ENCODE peak calls at places on chromosomes 13 and 19, in ten cellular contexts. I is mucosa of gallbladder; B is endodermal cell; L is T-helper 1 cell; J is transverse colon; K is smooth muscle cell of the brain vasculature; Q is activated CD4-positive, alpha-beta memory T cell treated with anti-CD3 and anti-CD28 coated beads for 36 hours; M is hippocampal formation; X is iris pigment epithelial cell; W is activated CD4-positive, alpha-beta T cell treated with anti-CD3 and anti-CD28 coated beads, Interleukin-2, amount 50 U/mL, for 1 hour. D is an unnamed sample.

GRCh38 chr13:44842158-44842557 is 147.1 kb downstream of the NUFIP1 start:
- DNase-seq in Q (no peak), K (no peak), M (no peak), L (no peak), J (no peak), X (peak; percentile 75), B (no peak), I (no peak), W (no peak), D (peak; percentile 49)

GRCh38 chr19:49643466-49643865 is 1.5 kb downstream of the SCAF1 start:
- DNase-seq in W (no peak), J (no peak), B (no peak), L (no peak), I (no peak), M (no peak), K (no peak), Q (peak; percentile 60), X (no peak), D (no peak)

GRCh38 chr19:1066251-1066747 is 668 bp upstream of the ARHGAP45 start:
- DNase-seq in L (no peak), I (no peak), K (no peak), W (no peak), Q (no peak), X (no peak), M (no peak), B (peak; percentile 79), J (no peak), D (no peak)

GRCh38 chr19:34712606-34713261 is 21.3 kb upstream of the ZNF181 start:
- DNase-seq in M (peak; percentile 60), L (peak; percentile 66), J (peak; percentile 50), W (peak; percentile 39), K (peak; percentile 35), X (peak; percentile 81), Q (peak; percentile 60), B (peak; percentile 79), I (peak; percentile 76), D (peak; percentile 52)

GRCh38 chr19:17554968-17555479 is 425 bp upstream of the COLGALT1 start:
- DNase-seq in W (no peak), Q (no peak), B (no peak), L (no peak), X (no peak), I (no peak), J (no peak), K (no peak), M (no peak), D (no peak)

GRCh38 chr13:44404261-44405139 is 30.9 kb downstream of the SERP2 start:
- DNase-seq in I (no peak), B (peak; percentile 75), X (no peak), Q (no peak), K (no peak), J (peak; percentile 38), L (no peak), W (no peak), M (no peak), D (no peak)

GRCh38 chr13:110520431-110521295 is 40.9 kb downstream of the RAB20 start:
- DNase-seq in K (peak; percentile 54), X (peak; percentile 84), B (no peak), Q (no peak), L (no peak), M (peak; percentile 76), W (no peak), J (peak; percentile 88), I (peak; percentile 92), D (no peak)

GRCh38 chr19:6250909-6251308 is 28.9 kb downstream of the MLLT1 start:
- DNase-seq in L (no peak), J (no peak), I (no peak), X (no peak), M (no peak), K (no peak), B (no peak), W (no peak), Q (no peak), D (no peak)

GRCh38 chr13:34935841-34936240 is 6.2 kb upstream of the NBEA start:
- DNase-seq in M (no peak), B (no peak), X (no peak), L (no peak), Q (no peak), K (no peak), J (no peak), I (no peak), W (no peak), D (no peak)

GRCh38 chr19:38213911-38214625 is 10.0 kb downstream of the DPF1 start:
- DNase-seq in B (no peak), X (peak; percentile 42), M (peak; percentile 38), K (no peak), I (no peak), W (peak; percentile 58), L (peak; percentile 22), J (no peak), Q (peak; percentile 87), D (peak; percentile 21)

GRCh38 chr13:42396501-42396900 is 124.5 kb downstream of the AKAP11 start:
- DNase-seq in J (no peak), B (no peak), I (no peak), X (no peak), W (peak; percentile 32), K (no peak), L (no peak), Q (peak; percentile 88), M (no peak), D (no peak)

GRCh38 chr13:98411617-98412310 is 165.1 kb downstream of the STK24 start:
- DNase-seq in K (no peak), X (peak; percentile 13), J (peak; percentile 20), I (peak; percentile 27), Q (no peak), L (no peak), M (no peak), B (no peak), W (no peak), D (no peak)

GRCh38 chr19:33947565-33947964 is 150.9 kb downstream of the KCTD15 start:
- DNase-seq in X (no peak), K (no peak), I (no peak), W (no peak), Q (no peak), B (peak; percentile 47), L (no peak), J (no peak), M (no peak), D (no peak)

GRCh38 chr13:23743269-23743668 is 145.9 kb downstream of the MIPEP start:
- DNase-seq in M (no peak), X (no peak), K (no peak), L (peak; percentile 1), J (no peak), I (no peak), W (no peak), B (no peak), Q (peak; percentile 19), D (no peak)

D was measured in HFF-Myc.